ENCODE peak calls at places on chromosome 16, in six cellular contexts. Z is SK-N-SH, Y is GM23248, M is MM.1S, W is neural progenitor cell, T is HCT116. V is an unnamed sample.

GRCh38 chr16:28610595-28611270 is 889 bp upstream of the SULT1A1 start:
- DNase-seq in Z (no peak), T (no peak), Y (no peak), W (no peak), M (no peak), V (peak; percentile 56)

GRCh38 chr16:89033304-89033703 is 56.3 kb upstream of the CBFA2T3 start:
- DNase-seq in T (no peak), W (no peak), Y (no peak), Z (no peak), M (no peak), V (no peak)

GRCh38 chr16:11585460-11586374 is 1.0 kb downstream of the LITAF start:
- DNase-seq in M (peak; percentile 20), Z (peak; percentile 61), Y (peak; percentile 60), T (no peak), W (no peak), V (no peak)

GRCh38 chr16:85824161-85825135 is 25.0 kb downstream of the COX4I1 start:
- DNase-seq in M (no peak), W (no peak), T (no peak), Y (no peak), Z (no peak), V (no peak)

GRCh38 chr16:2874584-2875362 is 8.2 kb upstream of the FLYWCH2 start:
- DNase-seq in Z (peak; percentile 89), Y (peak; percentile 86), M (peak; percentile 82), W (peak; percentile 85), T (peak; percentile 67), V (peak; percentile 84)

GRCh38 chr16:85781685-85782370 is 17.5 kb downstream of the EMC8 start:
- DNase-seq in W (no peak), Y (peak; percentile 65), M (no peak), Z (no peak), T (no peak), V (no peak)

GRCh38 chr16:87806246-87806607 is 40.4 kb upstream of the KLHDC4 start:
- DNase-seq in Y (peak; percentile 54), M (no peak), T (peak; percentile 16), W (no peak), Z (no peak), V (no peak)

GRCh38 chr16:4358831-4359561 is 7.9 kb upstream of the PAM16 start:
- DNase-seq in T (no peak), M (no peak), Z (peak; percentile 93), W (peak; percentile 88), Y (peak; percentile 63), V (peak; percentile 88)

GRCh38 chr16:8936421-8936820 is 27.3 kb downstream of the USP7 start:
- DNase-seq in Y (peak; percentile 75), T (peak; percentile 16), M (peak; percentile 72), Z (peak; percentile 68), W (peak; percentile 61), V (peak; percentile 87)

GRCh38 chr16:67719778-67720144 is 645 bp upstream of the GFOD2 start:
- DNase-seq in T (no peak), M (peak; percentile 29), Z (peak; percentile 52), Y (peak; percentile 79), W (peak; percentile 57), V (peak; percentile 45)

GRCh38 chr16:9311303-9311954 is 220.0 kb downstream of the HAPSTR1 start:
- DNase-seq in Y (peak; percentile 10), M (no peak), W (peak; percentile 58), T (no peak), Z (no peak), V (peak; percentile 73)

GRCh38 chr16:82995927-82996441 is 369.2 kb downstream of the CDH13 start:
- DNase-seq in Y (peak; percentile 89), Z (no peak), M (no peak), W (no peak), T (no peak), V (no peak)

GRCh38 chr16:8026450-8026849 is 563.9 kb downstream of the TMEM114 start:
- DNase-seq in W (peak; percentile 53), M (peak; percentile 25), Y (no peak), T (no peak), Z (no peak), V (peak; percentile 52)

GRCh38 chr16:88315543-88316105 is 67.1 kb upstream of the ZNF469 start:
- DNase-seq in W (no peak), Y (peak; percentile 68), Z (no peak), T (peak; percentile 40), M (no peak), V (no peak)

GRCh38 chr16:5639531-5639930 is 541.9 kb upstream of the EEF2KMT start:
- DNase-seq in M (no peak), T (no peak), W (no peak), Z (no peak), Y (no peak), V (no peak)

GRCh38 chr16:89922477-89922883 is 662 bp upstream of the TUBB3 start:
- DNase-seq in T (peak; percentile 82), W (peak; percentile 75), M (no peak), Z (peak; percentile 75), Y (peak; percentile 96), V (peak; percentile 71)

GRCh38 chr16:3047387-3047720 is 993 bp downstream of the MMP25 start:
- DNase-seq in W (no peak), Y (no peak), M (no peak), T (no peak), Z (no peak), V (peak; percentile 54)

GRCh38 chr16:22427556-22427955 is 53.1 kb upstream of the CDR2 start:
- DNase-seq in M (no peak), Z (no peak), W (no peak), T (no peak), Y (no peak), V (no peak)

GRCh38 chr16:87326151-87326571 is 9.0 kb upstream of the C16orf95 start:
- DNase-seq in Z (no peak), M (no peak), Y (peak; percentile 14), T (no peak), W (no peak), V (no peak)

GRCh38 chr16:14309906-14310305 is 238.8 kb downstream of the MRTFB start:
- DNase-seq in T (no peak), Z (no peak), W (no peak), M (no peak), Y (peak; percentile 95), V (no peak)
- H3K79me2 ChIP-seq in T (peaks cover 97% of the 10 kb centered on the region), Z (peaks cover 96% of the 10 kb centered on the region), W (peaks cover 57% of the 10 kb centered on the region), M (peaks cover 97% of the 10 kb centered on the region), Y (peaks cover 100% of the 10 kb centered on the region), V (peaks cover 97% of the 10 kb centered on the region)

GRCh38 chr16:49337814-49338350 is 35.7 kb upstream of the C16orf78 start:
- DNase-seq in W (no peak), M (no peak), T (no peak), Y (no peak), Z (no peak), V (no peak)
- TF ChIP-seq EZH2phosphoT487 in W (no peak), M (no peak), T (no peak), Y (no peak), Z (no peak), V (no peak)

GRCh38 chr16:535446-536405 is 8.2 kb downstream of the CAPN15 start:
- DNase-seq in Y (peak; percentile 98), Z (no peak), T (peak; percentile 54), W (no peak), M (no peak), V (no peak)

GRCh38 chr16:531494-532125 is 4.1 kb downstream of the CAPN15 start:
- DNase-seq in Y (no peak), T (no peak), W (no peak), Z (no peak), M (peak; percentile 46), V (no peak)

GRCh38 chr16:534856-535445 is 7.4 kb downstream of the CAPN15 start:
- DNase-seq in M (no peak), Z (no peak), Y (no peak), T (no peak), W (no peak), V (no peak)

GRCh38 chr16:534089-534635 is 6.7 kb downstream of the CAPN15 start:
- DNase-seq in W (no peak), T (no peak), M (no peak), Y (no peak), Z (no peak), V (no peak)

GRCh38 chr16:533391-534088 is 6.0 kb downstream of the CAPN15 start:
- DNase-seq in Z (no peak), M (no peak), T (no peak), W (peak; percentile 65), Y (no peak), V (peak; percentile 71)
- H3K79me2 ChIP-seq in Z (peaks cover 97% of the 10 kb centered on the region), M (peaks cover 96% of the 10 kb centered on the region), T (peaks cover 86% of the 10 kb centered on the region), W (peaks cover 75% of the 10 kb centered on the region), Y (peaks cover 100% of the 10 kb centered on the region), V (peaks cover 75% of the 10 kb centered on the region)

GRCh38 chr16:1732071-1732470 is 26.1 kb downstream of the MAPK8IP3 start:
- DNase-seq in M (no peak), Y (no peak), T (no peak), Z (no peak), W (no peak), V (no peak)
- TF ChIP-seq EZH2phosphoT487 in M (no peak), Y (no peak), T (no peak), Z (no peak), W (no peak), V (no peak)

DNA sequence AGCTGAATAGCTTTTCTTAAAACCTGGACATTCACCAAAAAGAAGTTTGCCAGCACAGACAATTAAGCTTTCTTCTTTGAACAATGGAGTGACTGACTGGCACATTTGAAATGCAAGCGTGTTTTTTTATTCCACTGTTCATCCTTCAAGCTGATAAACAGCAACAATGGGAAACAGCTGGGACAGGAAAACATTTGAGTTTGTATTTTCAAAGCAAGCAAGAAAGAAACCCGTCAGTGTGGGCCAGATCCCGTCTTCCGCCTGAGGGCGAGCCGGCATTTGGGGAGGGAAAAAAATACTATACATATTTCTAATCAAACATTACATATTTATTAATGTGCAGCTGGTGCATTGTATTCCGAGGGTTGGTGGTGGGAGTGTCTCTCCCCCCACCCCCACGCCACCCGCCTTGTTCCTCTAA is 94.2 kb downstream of the CYLD start:
- DNase-seq in T (no peak), Y (no peak), W (no peak), Z (no peak), M (no peak), V (no peak)
- H3K79me2 ChIP-seq in T (no peaks in the 10 kb centered on the region), Y (no peaks in the 10 kb centered on the region), W (no peaks in the 10 kb centered on the region), Z (no peaks in the 10 kb centered on the region), M (no peaks in the 10 kb centered on the region), V (no peaks in the 10 kb centered on the region)

DNA sequence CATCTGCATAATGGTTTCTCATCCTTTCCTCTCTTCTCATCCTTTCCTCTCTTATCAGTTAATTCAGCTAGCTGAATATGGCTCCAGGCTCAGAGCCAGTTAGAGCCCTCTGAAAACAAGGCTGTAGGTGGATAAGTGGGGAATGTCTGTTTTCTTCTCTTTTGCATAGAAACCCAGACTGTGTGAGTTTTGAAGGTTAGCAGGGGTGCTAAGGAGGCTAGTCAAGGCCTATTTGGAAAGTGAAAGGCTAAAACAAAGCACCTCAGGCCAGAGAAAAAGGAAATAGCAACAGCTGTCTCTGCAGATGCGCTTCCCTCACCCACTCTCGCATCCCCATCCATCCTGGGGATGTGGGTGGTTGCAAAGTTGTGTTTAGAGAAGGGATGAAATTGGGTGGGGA is 421.0 kb downstream of the SHISA9 start:
- DNase-seq in Y (no peak), Z (no peak), W (no peak), T (no peak), M (no peak), V (peak; percentile 38)
- TF ChIP-seq EZH2phosphoT487 in Y (no peak), Z (no peak), W (no peak), T (no peak), M (no peak), V (no peak)

DNA sequence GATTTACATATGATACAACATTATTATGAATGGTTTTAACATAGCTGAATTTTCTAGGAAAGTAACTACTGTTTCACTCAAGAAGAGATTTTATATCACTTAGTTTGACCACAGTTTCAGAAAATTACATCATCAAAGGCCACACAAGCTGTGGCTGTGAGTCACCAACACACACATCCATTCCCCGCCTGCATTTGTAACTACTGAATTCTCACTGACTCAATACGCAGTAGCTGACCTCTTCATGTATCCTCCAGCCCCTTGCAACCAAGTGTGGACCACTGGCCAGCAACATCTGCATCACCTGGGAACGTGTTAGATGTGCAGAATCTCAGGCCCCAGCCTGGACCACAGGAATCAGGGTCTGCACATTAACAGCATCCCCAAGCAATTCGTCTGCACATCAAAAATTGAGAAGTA is 197.6 kb downstream of the XYLT1 start:
- DNase-seq in Z (no peak), T (peak; percentile 69), Y (peak; percentile 97), M (no peak), W (no peak), V (no peak)
- H3K79me2 ChIP-seq in Z (peaks cover 97% of the 10 kb centered on the region), T (no peaks in the 10 kb centered on the region), Y (peaks cover 88% of the 10 kb centered on the region), M (peaks cover 59% of the 10 kb centered on the region), W (no peaks in the 10 kb centered on the region), V (peaks cover 3% of the 10 kb centered on the region)

V was measured in GM23338.